ENCODE peak calls at places on chromosomes 5 and 9, in five cellular contexts. F is upper lobe of right lung, X is PC-3, V is HepG2, J is lung. I is an unnamed sample.

GRCh38 chr5:98962587-98962986 is 33.8 kb upstream of the CHD1 start:
- ATAC-seq in J (no peak), V (peak), F (no peak), X (no peak), I (no peak)

GRCh38 chr9:91426123-91426745 is 2.6 kb upstream of the NFIL3 start:
- ATAC-seq in X (no peak), J (no peak), V (peak), F (no peak), I (no peak)

GRCh38 chr9:134458111-134458845 is 132.0 kb downstream of the RXRA start:
- ATAC-seq in J (no peak), X (no peak), V (peak), F (no peak), I (peak)

GRCh38 chr5:171379961-171380360 is 7.7 kb upstream of the NPM1 start:
- ATAC-seq in X (no peak), J (no peak), V (no peak), F (no peak), I (no peak)

GRCh38 chr5:95007953-95008596 is 276.8 kb downstream of the MCTP1 start:
- ATAC-seq in F (no peak), J (no peak), V (no peak), X (no peak), I (no peak)

GRCh38 chr5:158751961-158752655 is 347.6 kb downstream of the EBF1 start:
- ATAC-seq in V (no peak), J (no peak), X (no peak), F (no peak), I (no peak)

GRCh38 chr9:69083321-69083720 is 47.8 kb downstream of the FXN start:
- ATAC-seq in F (no peak), J (no peak), X (no peak), V (no peak), I (no peak)

GRCh38 chr5:175261098-175261497 is 182.9 kb downstream of the DRD1 start:
- ATAC-seq in J (no peak), V (no peak), F (no peak), X (no peak), I (no peak)

GRCh38 chr5:67178085-67178484 is 18.5 kb downstream of the CD180 start:
- ATAC-seq in X (peak), J (no peak), F (peak), V (no peak), I (no peak)

GRCh38 chr9:111937301-111937700 is 40.7 kb downstream of the UGCG start:
- ATAC-seq in F (peak), J (no peak), V (no peak), X (no peak), I (no peak)

GRCh38 chr5:147452137-147452838 is 57.6 kb downstream of the DPYSL3 start:
- ATAC-seq in F (peak), V (no peak), X (no peak), J (no peak), I (no peak)

GRCh38 chr9:105088088-105088487 is 156.4 kb upstream of the SLC44A1 start:
- ATAC-seq in F (no peak), J (no peak), V (no peak), X (peak), I (peak)

GRCh38 chr5:172558076-172558990 is 82.7 kb upstream of the NEURL1B start:
- ATAC-seq in J (no peak), F (no peak), X (no peak), V (no peak), I (no peak)

GRCh38 chr9:7578951-7579743 is 220.4 kb downstream of the DMAC1 start:
- ATAC-seq in F (no peak), J (no peak), V (no peak), X (no peak), I (no peak)

GRCh38 chr5:103408408-103408807 is 149.8 kb downstream of the MACIR start:
- ATAC-seq in V (no peak), J (no peak), F (no peak), X (no peak), I (no peak)

GRCh38 chr9:136527721-136528710 is 17.8 kb downstream of the NOTCH1 start:
- ATAC-seq in F (peak), V (no peak), J (no peak), X (peak), I (no peak)

GRCh38 chr5:55344392-55344992 is 36.7 kb downstream of the MTREX start:
- ATAC-seq in V (peak), J (no peak), X (no peak), F (peak), I (no peak)

GRCh38 chr9:112771359-112772214 is 21.0 kb downstream of the SNX30 start:
- ATAC-seq in F (peak), V (no peak), X (no peak), J (no peak), I (no peak)

GRCh38 chr5:82620957-82621600 is 342.9 kb upstream of the RPS23 start:
- ATAC-seq in V (no peak), X (peak), J (no peak), F (no peak), I (no peak)

GRCh38 chr5:143887302-143887638 is 75.3 kb downstream of the HMHB1 start:
- ATAC-seq in V (no peak), F (no peak), J (no peak), X (no peak), I (no peak)

GRCh38 chr9:124551472-124552339 is 44.5 kb upstream of the NR5A1 start:
- ATAC-seq in X (peak), F (peak), J (peak), V (peak), I (peak)

GRCh38 chr5:39599721-39600431 is 175.1 kb upstream of the DAB2 start:
- ATAC-seq in X (peak), F (no peak), J (no peak), V (peak), I (no peak)

GRCh38 chr5:173963867-173964429 is 25.0 kb upstream of the C5orf47 start:
- ATAC-seq in J (no peak), F (peak), V (no peak), X (peak), I (no peak)

GRCh38 chr9:94868462-94868861 is 142.0 kb downstream of the AOPEP start:
- ATAC-seq in J (no peak), F (no peak), V (no peak), X (no peak), I (no peak)

GRCh38 chr5:112386716-112387115 is 32.4 kb downstream of the EPB41L4A start:
- ATAC-seq in X (no peak), J (no peak), V (no peak), F (no peak), I (no peak)

GRCh38 chr5:112381521-112381920 is 37.6 kb downstream of the EPB41L4A start:
- ATAC-seq in F (no peak), V (no peak), J (no peak), X (no peak), I (no peak)

GRCh38 chr5:112385566-112385965 is 33.5 kb downstream of the EPB41L4A start:
- ATAC-seq in F (no peak), J (no peak), X (no peak), V (no peak), I (no peak)

GRCh38 chr5:112388010-112388553 is 31.0 kb downstream of the EPB41L4A start:
- ATAC-seq in J (no peak), X (no peak), F (peak), V (no peak), I (no peak)

DNA sequence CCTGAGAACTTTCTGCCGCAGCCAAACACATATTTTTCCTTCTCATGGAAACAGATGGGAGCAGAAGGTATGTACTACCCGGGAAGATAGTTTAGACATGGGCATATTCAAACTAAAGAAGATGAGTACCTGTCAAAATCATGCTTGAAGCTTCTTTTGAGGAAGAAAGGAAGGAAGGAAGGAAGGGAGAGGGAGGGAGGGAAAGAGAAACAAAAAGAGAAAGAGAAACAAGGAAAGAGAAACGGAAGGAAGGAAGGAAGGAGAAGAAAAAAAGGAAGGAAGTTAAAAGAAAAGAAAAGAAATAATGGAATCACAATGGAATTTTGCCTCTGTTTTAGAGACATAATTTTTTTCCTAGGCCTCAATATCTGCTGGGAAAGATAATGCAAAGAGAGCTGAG is 34.6 kb downstream of the EPB41L4A start:
- ATAC-seq in F (no peak), V (no peak), J (no peak), X (no peak), I (no peak)
- H3K4me3 ChIP-seq in F (no peak), V (no peak), J (no peak), X (no peak), I (no peak)

GRCh38 chr5:150488519-150489357 is 19.2 kb upstream of the NDST1 start:
- ATAC-seq in J (peak), X (peak), F (peak), V (no peak), I (peak)

GRCh38 chr5:150490296-150490669 is 17.6 kb upstream of the NDST1 start:
- ATAC-seq in F (no peak), J (no peak), X (no peak), V (no peak), I (no peak)

GRCh38 chr5:150490754-150491153 is 17.2 kb upstream of the NDST1 start:
- ATAC-seq in F (no peak), X (no peak), V (no peak), J (no peak), I (no peak)

GRCh38 chr5:150487199-150488061 is 20.5 kb upstream of the NDST1 start:
- ATAC-seq in J (no peak), X (peak), F (peak), V (peak), I (peak)

DNA sequence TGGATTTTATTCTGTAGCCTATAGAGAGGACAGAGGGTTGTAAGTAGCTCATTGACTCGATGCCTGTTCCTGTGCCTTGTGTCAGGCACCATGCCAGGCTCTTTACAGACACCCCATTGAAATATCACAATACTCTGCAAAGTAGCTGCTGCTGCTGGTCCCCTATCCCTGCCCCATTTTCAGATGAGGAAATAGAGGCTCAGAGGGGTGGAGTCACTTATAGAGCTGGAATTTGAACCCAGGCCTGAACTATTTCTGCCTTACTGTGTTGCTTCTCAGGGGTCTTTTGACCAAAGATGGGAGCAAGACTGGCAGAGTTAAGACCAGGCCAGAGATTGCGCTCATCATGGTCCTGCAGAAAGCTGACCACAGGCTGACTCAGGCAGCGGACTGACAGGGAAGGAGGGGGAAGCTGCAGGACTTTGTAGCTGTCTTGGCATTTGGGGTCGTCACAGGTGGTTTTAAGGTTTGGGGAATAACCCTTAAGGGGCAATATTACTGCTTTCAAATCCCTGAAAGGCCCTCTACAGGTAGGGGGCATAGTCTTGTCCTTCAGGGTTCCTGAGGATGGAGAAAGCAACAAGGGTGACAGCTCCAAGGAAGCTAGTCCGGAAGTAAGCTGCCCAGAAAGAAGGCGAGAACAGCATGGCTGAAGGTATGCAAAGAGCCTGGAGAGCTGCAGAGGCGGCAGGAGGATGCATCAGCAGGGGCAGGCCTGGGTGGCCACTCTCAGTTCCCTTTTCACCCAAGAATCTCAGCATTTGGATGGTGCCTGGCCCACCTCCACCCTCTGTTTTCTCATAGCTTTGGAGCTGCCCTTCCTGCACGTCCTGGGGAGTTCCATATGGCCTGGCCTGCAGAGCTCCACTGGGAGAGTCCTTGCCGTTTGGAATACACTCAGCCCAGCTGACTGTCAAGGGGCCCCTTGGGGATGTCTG is 18.3 kb upstream of the NDST1 start:
- ATAC-seq in V (no peak), X (no peak), F (peak), J (no peak), I (no peak)
- H3K4me3 ChIP-seq in V (no peak), X (no peak), F (peak), J (no peak), I (no peak)

GRCh38 chr5:126339215-126339805 is 83.9 kb upstream of the GRAMD2B start:
- ATAC-seq in X (peak), F (peak), V (peak), J (peak), I (peak)
- H3K4me3 ChIP-seq in X (no peak), F (no peak), V (no peak), J (no peak), I (no peak)

GRCh38 chr9:18385676-18386075 is 88.3 kb upstream of the ADAMTSL1 start:
- ATAC-seq in X (no peak), J (no peak), V (no peak), F (no peak), I (no peak)
- H3K4me3 ChIP-seq in X (no peak), J (no peak), V (no peak), F (no peak), I (no peak)

GRCh38 chr5:141851195-141851874 is 26.9 kb downstream of the PCDH1 start:
- ATAC-seq in V (no peak), J (no peak), F (no peak), X (no peak), I (no peak)
- H3K4me3 ChIP-seq in V (no peak), J (no peak), F (no peak), X (no peak), I (no peak)

DNA sequence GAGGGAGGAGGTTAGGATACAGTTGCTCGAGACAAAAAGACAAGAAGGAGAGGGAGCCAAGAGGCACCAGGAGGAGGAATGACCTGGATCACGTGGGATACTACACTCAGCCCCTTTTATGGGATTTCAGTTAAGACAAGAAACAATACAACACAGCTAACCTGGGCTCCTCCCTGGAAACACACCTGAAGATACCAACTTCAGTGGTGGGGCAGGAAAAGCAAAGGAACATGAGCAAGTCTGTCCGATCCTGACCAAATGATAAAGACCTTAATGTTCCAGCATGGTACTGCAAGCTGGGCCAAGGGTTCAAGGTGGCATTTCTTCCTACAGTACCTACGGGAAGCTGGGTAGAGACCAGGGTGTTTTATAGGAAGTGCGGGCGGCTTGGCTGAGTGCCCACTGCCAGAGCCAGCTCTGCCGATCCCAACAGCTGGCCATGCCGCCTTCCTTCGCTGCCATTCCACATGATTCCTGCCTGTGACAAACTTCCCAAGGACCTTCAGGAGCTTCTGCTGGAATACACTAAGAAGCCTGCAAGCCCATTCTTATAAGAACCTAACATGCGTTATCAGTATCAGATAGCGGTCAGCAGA is 22.1 kb downstream of the MYO10 start:
- ATAC-seq in V (no peak), J (no peak), F (no peak), X (no peak), I (no peak)
- H3K4me3 ChIP-seq in V (no peak), J (no peak), F (no peak), X (peak), I (no peak)

DNA sequence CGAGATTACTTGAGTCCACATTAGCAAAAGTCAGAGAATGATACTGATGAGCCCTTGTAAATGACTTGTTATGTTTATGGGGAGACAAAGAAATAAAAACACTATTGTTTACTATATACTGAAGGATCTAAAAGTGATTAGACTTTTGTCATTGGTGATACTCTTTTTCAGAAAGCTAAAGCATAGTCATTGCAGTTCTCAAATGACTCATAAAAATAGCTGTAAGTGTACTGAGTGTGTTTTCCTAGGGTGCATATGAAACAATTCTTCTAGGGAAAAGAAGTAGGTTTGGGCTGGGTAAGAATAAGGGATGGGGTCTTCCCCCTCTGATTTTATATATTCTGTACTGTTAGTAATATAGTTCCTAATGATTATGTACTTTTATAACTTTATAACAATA is 32.6 kb downstream of the WDR36 start:
- ATAC-seq in F (no peak), X (peak), V (no peak), J (no peak), I (no peak)
- H3K4me3 ChIP-seq in F (no peak), X (no peak), V (no peak), J (no peak), I (no peak)

I was measured in gastroesophageal sphincter.